ENCODE peak calls at places on chromosome 4, in eight cellular contexts. O is mammary epithelial cell, L is testis, W is IMR-90, R is pancreas, E is PC-3, C is uterus, Y is suprapubic skin. J is an unnamed sample.

GRCh38 chr4:83989835-83990234 is 453.9 kb downstream of the GPAT3 start:
- DNase-seq in O (no peak), L (no peak), W (no peak), R (no peak), E (no peak), C (no peak), Y (no peak), J (no peak)

GRCh38 chr4:72094054-72094780 is 62.4 kb downstream of the NPFFR2 start:
- DNase-seq in O (no peak), L (no peak), W (no peak), R (no peak), E (no peak), C (no peak), Y (no peak), J (peak; percentile 76)

GRCh38 chr4:185811509-185812364 is at the start of gene SORBS2:
- DNase-seq in O (peak; percentile 70), L (peak; percentile 80), W (peak; percentile 25), R (peak; percentile 84), E (peak; percentile 54), C (no peak), Y (no peak), J (peak; percentile 52)

GRCh38 chr4:64895031-64895430 is 485.8 kb upstream of the TECRL start:
- DNase-seq in O (no peak), L (no peak), W (no peak), R (no peak), E (no peak), C (no peak), Y (no peak), J (no peak)

GRCh38 chr4:137502730-137503129 is 29.6 kb downstream of the PCDH18 start:
- DNase-seq in O (no peak), L (no peak), W (no peak), R (no peak), E (no peak), C (no peak), Y (no peak), J (no peak)

GRCh38 chr4:153651961-153652784 is 31.9 kb upstream of the TLR2 start:
- DNase-seq in O (peak; percentile 89), L (peak; percentile 23), W (no peak), R (no peak), E (peak; percentile 77), C (no peak), Y (no peak), J (no peak)

GRCh38 chr4:186144180-186144579 is 39.7 kb downstream of the FAM149A start:
- DNase-seq in O (peak; percentile 29), L (peak; percentile 34), W (peak; percentile 21), R (no peak), E (peak; percentile 16), C (peak; percentile 34), Y (no peak), J (no peak)

GRCh38 chr4:183157215-183157614 is 58.2 kb downstream of the WWC2 start:
- DNase-seq in O (no peak), L (no peak), W (no peak), R (no peak), E (peak; percentile 15), C (no peak), Y (no peak), J (no peak)

GRCh38 chr4:142380052-142380598 is 466.0 kb downstream of the INPP4B start:
- DNase-seq in O (no peak), L (no peak), W (no peak), R (no peak), E (no peak), C (no peak), Y (no peak), J (no peak)

GRCh38 chr4:76984127-76984526 is 34.6 kb downstream of the SEPTIN11 start:
- DNase-seq in O (peak; percentile 24), L (no peak), W (peak; percentile 69), R (no peak), E (peak; percentile 21), C (peak; percentile 39), Y (no peak), J (no peak)
- H3K4me1 ChIP-seq in O (peaks cover 21% of the 10 kb centered on the region), L (peaks cover 28% of the 10 kb centered on the region), W (peaks cover 36% of the 10 kb centered on the region), R (peaks cover 6% of the 10 kb centered on the region), E (peaks cover 18% of the 10 kb centered on the region), C (no peaks in the 10 kb centered on the region), Y (peaks cover 44% of the 10 kb centered on the region), J (peaks cover 2% of the 10 kb centered on the region)

GRCh38 chr4:770022-770421 is 55.9 kb downstream of the CPLX1 start:
- DNase-seq in O (no peak), L (no peak), W (peak; percentile 38), R (peak; percentile 31), E (no peak), C (no peak), Y (no peak), J (no peak)
- H3K36me3 ChIP-seq in O (peaks cover 16% of the 10 kb centered on the region), L (no peaks in the 10 kb centered on the region), W (peaks cover 58% of the 10 kb centered on the region), R (peaks cover 29% of the 10 kb centered on the region), E (peaks cover 9% of the 10 kb centered on the region), C (no peaks in the 10 kb centered on the region), Y (peaks cover 67% of the 10 kb centered on the region), J (no peaks in the 10 kb centered on the region)

DNA sequence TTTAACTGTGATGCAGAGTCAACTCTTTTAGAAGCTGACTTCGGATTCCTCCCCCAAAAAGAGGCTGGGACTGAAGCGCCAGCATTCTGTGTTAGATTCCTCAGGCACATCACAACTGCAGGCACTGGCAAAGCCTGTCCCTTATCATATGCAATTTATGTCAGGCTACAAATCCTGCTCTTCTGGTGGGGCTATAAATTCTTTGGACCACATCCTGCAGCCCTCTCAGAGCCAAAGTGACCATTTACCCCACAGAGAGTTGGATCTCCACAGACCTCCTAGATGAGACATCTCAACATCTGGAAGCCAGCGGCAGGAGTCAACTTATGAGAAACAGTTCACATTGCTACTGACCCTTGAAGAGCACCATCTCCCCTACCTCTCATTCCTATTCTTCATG is 138.4 kb downstream of the CBR4 start:
- DNase-seq in O (no peak), L (no peak), W (no peak), R (no peak), E (no peak), C (no peak), Y (no peak), J (no peak)
- H3K4me1 ChIP-seq in O (peaks cover 26% of the 10 kb centered on the region), L (no peaks in the 10 kb centered on the region), W (peaks cover 31% of the 10 kb centered on the region), R (no peaks in the 10 kb centered on the region), E (peaks cover 7% of the 10 kb centered on the region), C (peaks cover 10% of the 10 kb centered on the region), Y (peaks cover 16% of the 10 kb centered on the region), J (peaks cover 22% of the 10 kb centered on the region)

GRCh38 chr4:48989461-48990203 is 3.6 kb downstream of the CWH43 start:
- DNase-seq in O (no peak), L (no peak), W (no peak), R (no peak), E (no peak), C (no peak), Y (no peak), J (no peak)

GRCh38 chr4:48986654-48987164 is 634 bp downstream of the CWH43 start:
- DNase-seq in O (no peak), L (no peak), W (no peak), R (no peak), E (peak; percentile 27), C (no peak), Y (no peak), J (no peak)

GRCh38 chr4:48985976-48986653 is at the start of gene CWH43:
- DNase-seq in O (no peak), L (no peak), W (no peak), R (peak; percentile 57), E (peak; percentile 61), C (no peak), Y (no peak), J (no peak)

GRCh38 chr4:48985602-48985975 is 486 bp upstream of the CWH43 start:
- DNase-seq in O (no peak), L (no peak), W (no peak), R (no peak), E (no peak), C (no peak), Y (no peak), J (no peak)

DNA sequence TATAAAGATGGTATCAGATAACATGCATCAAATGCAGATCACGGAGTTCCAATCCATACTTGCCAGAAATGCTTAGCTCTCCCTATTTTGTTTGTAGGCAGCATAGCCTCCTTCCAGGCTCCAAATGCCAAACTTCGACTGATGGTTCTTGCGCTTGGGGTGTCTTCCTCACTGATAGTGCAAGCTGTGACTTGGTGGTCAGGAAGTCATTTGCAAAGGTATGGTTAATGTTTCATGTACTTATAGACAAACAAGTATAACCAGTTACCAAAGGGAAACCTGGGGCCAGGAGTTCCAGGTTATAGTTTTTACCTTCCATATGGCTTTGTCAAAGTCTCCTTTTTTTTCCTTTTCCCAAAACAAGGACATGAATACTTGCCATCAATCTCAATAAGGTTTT is 5.3 kb downstream of the CWH43 start:
- DNase-seq in O (no peak), L (no peak), W (no peak), R (no peak), E (no peak), C (no peak), Y (no peak), J (no peak)
- H3K36me3 ChIP-seq in O (no peaks in the 10 kb centered on the region), L (no peaks in the 10 kb centered on the region), W (no peaks in the 10 kb centered on the region), R (no peaks in the 10 kb centered on the region), E (no peaks in the 10 kb centered on the region), C (no peaks in the 10 kb centered on the region), Y (no peaks in the 10 kb centered on the region), J (no peaks in the 10 kb centered on the region)

J was measured in lung.